ENCODE peak calls at places on chromosomes 2 and 18, in eight cellular contexts. One of them, this sample, is unnamed. For H3K9me3, the result is how much of the 10 kb centered on the place peaks cover.

GRCh38 chr2:68000170-68000825 is 62.5 kb downstream of the C1D start:
- DNase-seq in tibial artery: no peak
- DNase-seq in BE2C: no peak
- DNase-seq in spleen: no peak
- DNase-seq in A549: no peak
- DNase-seq in H1: no peak
- DNase-seq in uterus: no peak
- DNase-seq in sigmoid colon: no peak
- DNase-seq in this sample: no peak

GRCh38 chr2:152506843-152507242 is 171.9 kb downstream of the FMNL2 start:
- DNase-seq in H1: no peak
- DNase-seq in uterus: no peak
- DNase-seq in A549: peak
- DNase-seq in sigmoid colon: no peak
- DNase-seq in tibial artery: no peak
- DNase-seq in spleen: no peak
- DNase-seq in BE2C: no peak
- DNase-seq in this sample: no peak

GRCh38 chr2:47521666-47522285 is 118.8 kb downstream of the MSH2 start:
- DNase-seq in tibial artery: no peak
- DNase-seq in BE2C: no peak
- DNase-seq in uterus: no peak
- DNase-seq in H1: no peak
- DNase-seq in A549: no peak
- DNase-seq in spleen: no peak
- DNase-seq in sigmoid colon: no peak
- DNase-seq in this sample: no peak

GRCh38 chr2:12787891-12788783 is 71.4 kb downstream of the TRIB2 start:
- DNase-seq in A549: no peak
- DNase-seq in BE2C: no peak
- DNase-seq in sigmoid colon: no peak
- DNase-seq in H1: no peak
- DNase-seq in uterus: no peak
- DNase-seq in tibial artery: no peak
- DNase-seq in spleen: no peak
- DNase-seq in this sample: no peak

GRCh38 chr2:218733615-218734021 is 23.0 kb downstream of the TTLL4 start:
- DNase-seq in H1: no peak
- DNase-seq in BE2C: no peak
- DNase-seq in spleen: no peak
- DNase-seq in uterus: no peak
- DNase-seq in A549: peak
- DNase-seq in tibial artery: peak
- DNase-seq in sigmoid colon: peak
- DNase-seq in this sample: no peak

GRCh38 chr2:172930871-172931255 is 144.8 kb upstream of the MAP3K20 start:
- DNase-seq in tibial artery: no peak
- DNase-seq in BE2C: no peak
- DNase-seq in spleen: no peak
- DNase-seq in sigmoid colon: no peak
- DNase-seq in A549: no peak
- DNase-seq in H1: no peak
- DNase-seq in uterus: no peak
- DNase-seq in this sample: peak

GRCh38 chr2:61937098-61937497 is 31.6 kb downstream of the COMMD1 start:
- DNase-seq in tibial artery: no peak
- DNase-seq in A549: no peak
- DNase-seq in H1: no peak
- DNase-seq in BE2C: no peak
- DNase-seq in sigmoid colon: no peak
- DNase-seq in uterus: no peak
- DNase-seq in spleen: no peak
- DNase-seq in this sample: no peak

GRCh38 chr2:107168141-107168540 is 282.2 kb upstream of the ST6GAL2 start:
- DNase-seq in A549: no peak
- DNase-seq in sigmoid colon: no peak
- DNase-seq in BE2C: no peak
- DNase-seq in H1: no peak
- DNase-seq in tibial artery: no peak
- DNase-seq in spleen: no peak
- DNase-seq in uterus: no peak
- DNase-seq in this sample: no peak

GRCh38 chr18:76458522-76459311 is 36.3 kb downstream of the ZNF516 start:
- DNase-seq in A549: no peak
- DNase-seq in uterus: no peak
- DNase-seq in sigmoid colon: peak
- DNase-seq in H1: no peak
- DNase-seq in tibial artery: no peak
- DNase-seq in spleen: peak
- DNase-seq in BE2C: no peak
- DNase-seq in this sample: no peak

GRCh38 chr2:46276652-46277051 is 20.6 kb upstream of the EPAS1 start:
- DNase-seq in uterus: no peak
- DNase-seq in spleen: no peak
- DNase-seq in tibial artery: no peak
- DNase-seq in BE2C: no peak
- DNase-seq in sigmoid colon: no peak
- DNase-seq in A549: peak
- DNase-seq in H1: no peak
- DNase-seq in this sample: no peak

GRCh38 chr2:222248818-222249217 is 50.0 kb downstream of the PAX3 start:
- DNase-seq in H1: no peak
- DNase-seq in sigmoid colon: no peak
- DNase-seq in uterus: no peak
- DNase-seq in BE2C: no peak
- DNase-seq in A549: no peak
- DNase-seq in tibial artery: no peak
- DNase-seq in spleen: no peak
- DNase-seq in this sample: no peak

GRCh38 chr2:121272596-121272995 is 12.4 kb downstream of the TFCP2L1 start:
- DNase-seq in BE2C: no peak
- DNase-seq in tibial artery: no peak
- DNase-seq in uterus: no peak
- DNase-seq in sigmoid colon: peak
- DNase-seq in A549: no peak
- DNase-seq in spleen: no peak
- DNase-seq in H1: no peak
- DNase-seq in this sample: no peak

GRCh38 chr2:218263817-218264611 is 3.2 kb downstream of the GPBAR1 start:
- DNase-seq in uterus: no peak
- DNase-seq in spleen: no peak
- DNase-seq in A549: no peak
- DNase-seq in tibial artery: no peak
- DNase-seq in H1: no peak
- DNase-seq in BE2C: no peak
- DNase-seq in sigmoid colon: peak
- DNase-seq in this sample: peak

GRCh38 chr2:185668710-185669109 is 69.9 kb upstream of the FSIP2 start:
- DNase-seq in spleen: no peak
- DNase-seq in tibial artery: no peak
- DNase-seq in H1: no peak
- DNase-seq in A549: no peak
- DNase-seq in uterus: no peak
- DNase-seq in BE2C: no peak
- DNase-seq in sigmoid colon: no peak
- DNase-seq in this sample: no peak

GRCh38 chr18:35836932-35837331 is 135.5 kb upstream of the RMP24 start:
- DNase-seq in uterus: no peak
- DNase-seq in A549: no peak
- DNase-seq in sigmoid colon: no peak
- DNase-seq in tibial artery: no peak
- DNase-seq in BE2C: no peak
- DNase-seq in H1: no peak
- DNase-seq in spleen: no peak
- DNase-seq in this sample: no peak

GRCh38 chr18:35835838-35836237 is 136.6 kb upstream of the RMP24 start:
- DNase-seq in tibial artery: no peak
- DNase-seq in spleen: no peak
- DNase-seq in BE2C: no peak
- DNase-seq in A549: no peak
- DNase-seq in uterus: no peak
- DNase-seq in sigmoid colon: no peak
- DNase-seq in H1: no peak
- DNase-seq in this sample: no peak

GRCh38 chr18:35835366-35835765 is 137.1 kb upstream of the RMP24 start:
- DNase-seq in sigmoid colon: no peak
- DNase-seq in uterus: no peak
- DNase-seq in A549: no peak
- DNase-seq in H1: no peak
- DNase-seq in tibial artery: no peak
- DNase-seq in spleen: no peak
- DNase-seq in BE2C: no peak
- DNase-seq in this sample: no peak

GRCh38 chr18:35841283-35841682 is 131.2 kb upstream of the RMP24 start:
- DNase-seq in A549: no peak
- DNase-seq in uterus: no peak
- DNase-seq in H1: no peak
- DNase-seq in spleen: no peak
- DNase-seq in BE2C: no peak
- DNase-seq in sigmoid colon: no peak
- DNase-seq in tibial artery: no peak
- DNase-seq in this sample: no peak

GRCh38 chr18:35837922-35838496 is 134.5 kb upstream of the RMP24 start:
- DNase-seq in BE2C: no peak
- DNase-seq in A549: no peak
- DNase-seq in spleen: no peak
- DNase-seq in H1: no peak
- DNase-seq in tibial artery: no peak
- DNase-seq in sigmoid colon: no peak
- DNase-seq in uterus: no peak
- DNase-seq in this sample: no peak
- H3K9me3 ChIP-seq in BE2C: under half
- H3K9me3 ChIP-seq in A549: under half
- H3K9me3 ChIP-seq in spleen: under half
- H3K9me3 ChIP-seq in H1: under half
- H3K9me3 ChIP-seq in tibial artery: under half
- H3K9me3 ChIP-seq in sigmoid colon: under half
- H3K9me3 ChIP-seq in uterus: under half
- H3K9me3 ChIP-seq in this sample: under half

GRCh38 chr2:146931109-146931508 is 913.7 kb upstream of the ACVR2A start:
- DNase-seq in uterus: no peak
- DNase-seq in BE2C: no peak
- DNase-seq in spleen: no peak
- DNase-seq in H1: no peak
- DNase-seq in A549: no peak
- DNase-seq in tibial artery: no peak
- DNase-seq in sigmoid colon: no peak
- DNase-seq in this sample: no peak
- H3K4me3 ChIP-seq in uterus: no peak
- H3K4me3 ChIP-seq in BE2C: no peak
- H3K4me3 ChIP-seq in spleen: no peak
- H3K4me3 ChIP-seq in H1: no peak
- H3K4me3 ChIP-seq in A549: no peak
- H3K4me3 ChIP-seq in tibial artery: no peak
- H3K4me3 ChIP-seq in sigmoid colon: no peak
- H3K4me3 ChIP-seq in this sample: no peak

GRCh38 chr18:4961121-4961909 is 235.7 kb downstream of the AKAIN1 start:
- DNase-seq in spleen: no peak
- DNase-seq in BE2C: no peak
- DNase-seq in sigmoid colon: no peak
- DNase-seq in tibial artery: no peak
- DNase-seq in uterus: no peak
- DNase-seq in H1: no peak
- DNase-seq in A549: no peak
- DNase-seq in this sample: no peak
- H3K9me3 ChIP-seq in spleen: under half
- H3K9me3 ChIP-seq in BE2C: under half
- H3K9me3 ChIP-seq in sigmoid colon: under half
- H3K9me3 ChIP-seq in tibial artery: under half
- H3K9me3 ChIP-seq in uterus: under half
- H3K9me3 ChIP-seq in H1: under half
- H3K9me3 ChIP-seq in A549: under half
- H3K9me3 ChIP-seq in this sample: under half

DNA sequence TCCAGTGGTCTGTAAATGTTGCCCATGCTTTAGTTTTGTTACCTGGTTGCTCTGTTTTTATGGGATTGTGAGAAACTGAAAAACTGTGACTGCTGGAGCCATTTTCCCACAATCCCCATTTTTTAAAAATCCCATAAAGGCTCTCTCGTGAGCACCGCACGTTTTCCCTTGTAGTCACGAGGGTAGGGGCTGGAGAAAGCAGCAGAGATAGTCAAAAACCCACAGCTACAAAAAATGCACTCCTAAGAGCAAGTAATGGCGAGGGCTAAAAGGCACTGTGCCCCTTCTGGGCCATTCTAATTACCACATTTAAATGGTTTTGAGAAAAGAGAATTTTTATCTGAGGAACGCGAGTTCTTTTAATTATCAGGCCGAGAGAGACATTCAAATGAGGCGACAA is 1.8 kb upstream of the CTDP1 start:
- DNase-seq in H1: no peak
- DNase-seq in uterus: no peak
- DNase-seq in tibial artery: no peak
- DNase-seq in spleen: peak
- DNase-seq in sigmoid colon: no peak
- DNase-seq in BE2C: no peak
- DNase-seq in A549: no peak
- DNase-seq in this sample: no peak
- H3K4me3 ChIP-seq in H1: peak
- H3K4me3 ChIP-seq in uterus: no peak
- H3K4me3 ChIP-seq in tibial artery: no peak
- H3K4me3 ChIP-seq in spleen: no peak
- H3K4me3 ChIP-seq in sigmoid colon: no peak
- H3K4me3 ChIP-seq in BE2C: no peak
- H3K4me3 ChIP-seq in A549: peak
- H3K4me3 ChIP-seq in this sample: peak

DNA sequence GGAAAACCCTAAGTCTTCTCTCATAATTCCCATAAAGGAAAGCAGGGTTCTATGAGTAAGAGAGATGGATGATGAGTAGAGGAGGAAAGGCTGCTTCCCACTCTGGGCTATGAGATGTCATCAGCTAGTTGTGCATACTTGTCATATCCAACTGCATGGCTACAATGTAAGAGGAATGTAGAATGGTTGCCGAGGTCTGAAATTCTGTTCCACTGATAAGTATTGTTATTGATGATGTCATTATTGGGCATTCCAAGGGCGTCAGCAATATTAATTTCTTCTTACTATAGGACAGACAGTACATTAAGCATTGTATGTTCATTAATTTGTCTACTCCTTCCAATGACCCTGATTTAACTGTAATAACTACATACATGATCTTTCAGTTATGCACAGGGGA is 88.1 kb downstream of the L3MBTL4 start:
- DNase-seq in BE2C: no peak
- DNase-seq in sigmoid colon: no peak
- DNase-seq in H1: no peak
- DNase-seq in spleen: no peak
- DNase-seq in uterus: no peak
- DNase-seq in A549: no peak
- DNase-seq in tibial artery: no peak
- DNase-seq in this sample: no peak
- H3K9me3 ChIP-seq in BE2C: under half
- H3K9me3 ChIP-seq in sigmoid colon: under half
- H3K9me3 ChIP-seq in H1: under half
- H3K9me3 ChIP-seq in spleen: under half
- H3K9me3 ChIP-seq in uterus: under half
- H3K9me3 ChIP-seq in A549: under half
- H3K9me3 ChIP-seq in tibial artery: under half
- H3K9me3 ChIP-seq in this sample: under half

DNA sequence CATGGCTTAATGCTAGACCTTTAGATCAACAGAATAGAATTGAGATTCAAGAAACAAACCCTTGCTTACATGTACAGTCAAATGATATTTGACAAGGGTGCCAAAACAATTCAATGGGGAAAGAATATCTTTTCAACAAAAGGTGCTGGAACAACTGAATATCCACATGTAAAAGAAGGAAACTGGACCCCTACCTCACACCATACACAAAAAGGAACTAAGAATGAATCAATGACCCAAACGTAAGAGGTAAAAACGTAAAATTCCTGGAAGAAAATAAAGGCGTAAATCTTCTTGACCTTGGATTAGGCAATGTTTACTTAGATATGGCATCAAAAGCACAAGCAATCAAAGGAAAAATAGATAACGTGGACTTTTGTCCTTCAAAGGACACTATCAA is 43.1 kb downstream of the BAZ2B start:
- DNase-seq in uterus: no peak
- DNase-seq in A549: no peak
- DNase-seq in BE2C: no peak
- DNase-seq in H1: no peak
- DNase-seq in sigmoid colon: no peak
- DNase-seq in tibial artery: no peak
- DNase-seq in spleen: no peak
- DNase-seq in this sample: no peak
- H3K4me3 ChIP-seq in uterus: no peak
- H3K4me3 ChIP-seq in A549: no peak
- H3K4me3 ChIP-seq in BE2C: no peak
- H3K4me3 ChIP-seq in H1: no peak
- H3K4me3 ChIP-seq in sigmoid colon: no peak
- H3K4me3 ChIP-seq in tibial artery: no peak
- H3K4me3 ChIP-seq in spleen: no peak
- H3K4me3 ChIP-seq in this sample: no peak

This sample was measured in CD4-positive, CD25-positive, alpha-beta regulatory T cell.